ENCODE peak calls at places on chromosome 22, in eight cellular contexts. E is astrocyte; I is RPMI8226; T is BJ; W is AG09309; S is CD4-positive, alpha-beta memory T cell; X is NCI-H1417; A is activated T-cell treated with anti-CD3 and anti-CD28 coated beads for 1 hour. P is an unnamed sample.

GRCh38 chr22:30918761-30919160 is 49.8 kb downstream of the MORC2 start:
- DNase-seq in X (no peak), T (no peak), W (no peak), A (no peak), E (no peak), S (no peak), I (no peak), P (no peak)

GRCh38 chr22:50483977-50484853 is 2.4 kb upstream of the MIOX start:
- DNase-seq in W (no peak), T (no peak), X (no peak), E (no peak), S (no peak), A (no peak), I (no peak), P (no peak)

GRCh38 chr22:36334081-36334831 is 53.5 kb downstream of the MYH9 start:
- DNase-seq in E (no peak), W (no peak), T (no peak), A (no peak), S (peak), I (no peak), X (no peak), P (no peak)

GRCh38 chr22:44361391-44362126 is 48.8 kb upstream of the SHISAL1 start:
- DNase-seq in T (no peak), I (no peak), E (peak), W (no peak), X (no peak), A (no peak), S (no peak), P (no peak)

GRCh38 chr22:35591696-35592417 is 25.3 kb downstream of the MB start:
- DNase-seq in T (no peak), W (no peak), E (no peak), I (no peak), A (no peak), X (no peak), S (no peak), P (no peak)

GRCh38 chr22:32475428-32476010 is 908 bp downstream of the FBXO7 start:
- DNase-seq in T (no peak), E (no peak), X (no peak), I (peak), S (no peak), W (peak), A (no peak), P (no peak)

GRCh38 chr22:36330655-36331305 is 57.0 kb downstream of the MYH9 start:
- DNase-seq in W (no peak), I (no peak), X (no peak), E (peak), S (no peak), A (no peak), T (no peak), P (no peak)

GRCh38 chr22:38203855-38204497 is 2.2 kb downstream of the MAFF start:
- DNase-seq in I (no peak), X (no peak), E (peak), T (no peak), A (no peak), W (no peak), S (no peak), P (no peak)

GRCh38 chr22:40107756-40108437 is 69.8 kb upstream of the TNRC6B start:
- DNase-seq in T (peak), W (peak), X (no peak), E (no peak), A (no peak), S (no peak), I (peak), P (no peak)

P was measured in retina.